ENCODE peak calls at places on chromosomes 2 and 18, in five cellular contexts. O is neural progenitor cell, N is foreskin fibroblast, K is IMR-90, L is GM06990. V is an unnamed sample.

GRCh38 chr2:39660612-39661196 is 5.0 kb upstream of the TMEM178A start:
- DNase-seq in O (no peak), N (no peak), K (no peak), L (no peak), V (no peak)

GRCh38 chr2:163736433-163737168 is 793 bp upstream of the FIGN start:
- DNase-seq in O (peak; percentile 92), N (no peak), K (no peak), L (no peak), V (no peak)

GRCh38 chr2:11071207-11071606 is 84.1 kb upstream of the SLC66A3 start:
- DNase-seq in O (no peak), N (no peak), K (peak; percentile 20), L (no peak), V (no peak)

GRCh38 chr2:85111819-85112281 is 21.3 kb upstream of the TCF7L1 start:
- DNase-seq in O (no peak), N (peak; percentile 35), K (peak; percentile 73), L (no peak), V (no peak)

GRCh38 chr2:232873292-232873908 is 3.3 kb downstream of the SNORC start:
- DNase-seq in O (no peak), N (no peak), K (no peak), L (no peak), V (no peak)

GRCh38 chr18:61635901-61636528 is 256.8 kb downstream of the RNF152 start:
- DNase-seq in O (peak; percentile 85), N (peak; percentile 35), K (peak; percentile 63), L (no peak), V (no peak)

GRCh38 chr2:54348672-54349071 is 92.6 kb upstream of the TSPYL6 start:
- DNase-seq in O (no peak), N (peak; percentile 28), K (peak; percentile 64), L (no peak), V (no peak)

GRCh38 chr2:200414367-200414766 is 95.5 kb downstream of the KCTD18 start:
- DNase-seq in O (no peak), N (no peak), K (no peak), L (no peak), V (no peak)

GRCh38 chr18:498901-499300 is 1.6 kb downstream of the COLEC12 start:
- DNase-seq in O (no peak), N (no peak), K (no peak), L (no peak), V (no peak)
- H3K4me3 ChIP-seq in O (peak overlapping the region; percentile 74), N (peak overlapping the region; percentile 59), K (peak overlapping the region; percentile 35), L (no peak overlapping the region), V (peak overlapping the region; percentile 53)

GRCh38 chr2:217941886-217942728 is 60.7 kb downstream of the TNS1 start:
- DNase-seq in O (no peak), N (no peak), K (no peak), L (no peak), V (no peak)

GRCh38 chr2:217943379-217944321 is 59.1 kb downstream of the TNS1 start:
- DNase-seq in O (peak; percentile 85), N (no peak), K (peak; percentile 58), L (no peak), V (no peak)

GRCh38 chr2:217941339-217941738 is 61.5 kb downstream of the TNS1 start:
- DNase-seq in O (no peak), N (no peak), K (no peak), L (no peak), V (no peak)

GRCh38 chr2:217944366-217944765 is 58.4 kb downstream of the TNS1 start:
- DNase-seq in O (no peak), N (no peak), K (no peak), L (no peak), V (no peak)

GRCh38 chr2:217942731-217943335 is 60.0 kb downstream of the TNS1 start:
- DNase-seq in O (no peak), N (no peak), K (no peak), L (no peak), V (no peak)
- H3K4me3 ChIP-seq in O (no peak overlapping the region), N (peak overlapping the region; percentile 29), K (peak overlapping the region; percentile 63), L (no peak overlapping the region), V (peak overlapping the region; percentile 50)

DNA sequence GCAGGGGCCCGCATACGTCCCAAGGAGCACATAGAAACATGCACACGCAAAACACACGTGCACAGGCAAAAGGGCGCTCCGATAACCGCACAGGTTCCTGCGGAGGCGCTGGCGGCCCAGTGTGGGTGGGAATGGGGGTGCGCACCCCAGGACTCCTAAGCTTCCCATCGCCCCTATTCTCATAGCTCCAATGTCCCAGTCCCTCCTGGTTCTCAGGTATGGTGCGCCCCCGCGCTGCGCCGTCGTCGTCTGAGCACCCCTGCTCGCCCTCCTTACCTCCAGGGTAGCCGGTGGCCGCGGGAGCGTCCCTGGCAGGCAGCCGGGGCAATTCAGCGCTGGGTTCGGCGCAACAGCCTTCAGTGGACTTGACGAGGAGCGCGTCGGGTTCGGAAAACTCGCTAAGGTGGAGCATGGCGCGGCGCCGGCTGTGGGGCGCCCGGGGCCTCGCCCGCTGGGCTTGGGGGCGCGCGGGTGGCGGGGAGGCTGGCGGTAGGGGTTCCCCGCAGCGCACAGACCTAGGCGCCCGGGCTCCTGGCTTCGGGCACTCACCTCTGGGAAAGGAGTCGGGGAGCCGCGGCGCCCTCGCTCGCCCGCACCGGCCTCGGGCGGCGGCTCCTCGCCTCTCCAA is 328 bp downstream of the EGR4 start:
- DNase-seq in O (peak; percentile 43), N (no peak), K (no peak), L (peak; percentile 32), V (no peak)
- H3K4me3 ChIP-seq in O (peak overlapping the region; percentile 64), N (peak overlapping the region; percentile 42), K (peak overlapping the region; percentile 65), L (peak overlapping the region; percentile 67), V (peak overlapping the region; percentile 50)

DNA sequence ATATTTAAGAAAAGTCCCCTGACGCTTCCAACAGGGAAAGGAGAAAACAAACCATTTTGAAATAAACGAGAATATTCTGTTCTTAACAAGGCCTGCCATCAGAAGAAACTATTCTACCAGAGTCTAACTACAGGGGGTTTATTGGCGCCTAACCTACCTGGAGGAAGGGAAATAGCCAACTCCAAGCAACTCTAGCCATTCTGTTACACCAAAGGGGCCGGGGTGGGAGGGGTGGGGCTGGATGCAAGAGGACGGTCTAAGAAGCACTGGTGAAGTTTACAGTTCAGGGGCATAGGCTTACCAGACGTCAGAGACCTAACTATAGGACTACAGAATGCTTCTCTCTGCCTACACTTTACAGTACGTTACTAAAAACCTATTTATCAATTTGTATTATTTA is 60.5 kb upstream of the GALNT5 start:
- DNase-seq in O (no peak), N (no peak), K (no peak), L (no peak), V (no peak)
- H3K4me3 ChIP-seq in O (no peak overlapping the region), N (no peak overlapping the region), K (no peak overlapping the region), L (no peak overlapping the region), V (no peak overlapping the region)

GRCh38 chr18:28175047-28175929 is 1.6 kb downstream of the CDH2 start:
- DNase-seq in O (peak; percentile 88), N (no peak), K (peak; percentile 42), L (no peak), V (no peak)
- H3K4me3 ChIP-seq in O (peak overlapping the region; percentile 94), N (peak overlapping the region; percentile 91), K (peak overlapping the region; percentile 99), L (peak overlapping the region; percentile 36), V (peak overlapping the region; percentile 86)

DNA sequence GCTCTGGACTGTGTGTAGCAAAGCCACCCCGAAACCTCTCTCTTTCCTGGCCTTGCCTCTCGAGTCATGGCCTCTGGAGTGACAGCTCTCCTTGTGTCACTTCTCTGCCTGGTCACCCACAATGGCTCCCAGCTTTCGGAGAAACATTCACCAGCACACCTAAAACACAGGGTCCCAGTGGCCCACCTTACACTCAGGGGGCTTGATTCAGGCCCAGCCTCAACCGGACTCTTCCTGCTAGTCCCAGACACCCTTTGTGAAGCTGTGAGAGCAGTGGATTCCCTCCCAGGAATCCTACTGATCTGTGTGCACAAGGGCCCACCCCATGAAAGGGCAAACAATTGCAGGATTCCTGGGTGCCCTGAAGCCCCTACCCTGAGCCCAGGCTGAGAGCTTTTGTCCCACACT is 137.2 kb upstream of the HAAO start:
- DNase-seq in O (peak; percentile 31), N (no peak), K (no peak), L (no peak), V (no peak)
- H3K4me3 ChIP-seq in O (no peak overlapping the region), N (no peak overlapping the region), K (no peak overlapping the region), L (no peak overlapping the region), V (no peak overlapping the region)

DNA sequence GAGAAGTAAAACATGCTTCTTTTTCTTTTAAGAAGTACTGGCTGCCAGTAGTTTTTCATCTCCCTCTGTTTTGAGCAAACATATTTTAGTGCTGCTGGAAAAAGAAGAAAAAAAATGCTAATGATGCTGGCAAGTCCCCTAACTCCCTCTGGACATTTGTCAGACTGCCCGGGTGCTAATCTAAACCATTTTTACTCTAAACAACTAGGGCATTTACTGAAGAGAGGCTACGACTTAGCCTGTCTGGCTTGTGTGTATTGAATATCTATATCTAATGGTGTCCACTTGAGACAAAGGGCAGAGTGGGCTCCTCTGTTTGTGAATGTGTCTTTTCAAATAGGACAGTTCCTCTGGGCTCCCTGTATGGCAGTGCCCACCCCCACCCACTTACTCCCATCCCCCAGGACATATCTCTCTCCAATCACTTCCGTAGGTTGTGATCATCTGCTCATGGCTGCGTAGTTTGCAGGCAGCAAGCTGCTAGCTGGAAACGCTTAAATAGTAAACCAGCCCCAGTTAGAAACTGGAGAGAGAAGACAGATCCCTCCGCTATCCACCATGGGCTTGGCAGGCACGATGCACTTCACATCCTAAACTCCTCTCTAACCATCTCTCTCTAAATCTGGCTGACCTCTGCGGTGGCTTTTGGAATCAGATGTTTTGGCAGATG is 58.4 kb downstream of the DOCK10 start:
- DNase-seq in O (no peak), N (peak; percentile 29), K (peak; percentile 59), L (no peak), V (no peak)
- H3K4me3 ChIP-seq in O (no peak overlapping the region), N (peak overlapping the region; percentile 2), K (peak overlapping the region; percentile 33), L (no peak overlapping the region), V (peak overlapping the region; percentile 28)

GRCh38 chr2:105928563-105928962 is 183.9 kb downstream of the NCK2 start:
- DNase-seq in O (no peak), N (no peak), K (no peak), L (no peak), V (no peak)
- H3K4me3 ChIP-seq in O (no peak overlapping the region), N (no peak overlapping the region), K (no peak overlapping the region), L (no peak overlapping the region), V (no peak overlapping the region)

V was measured in skeletal muscle cell.